ENCODE peak calls at places on chromosomes 5 and 9, in eight cellular contexts. X, J, G, R, Q, F, C and V are unnamed samples.

GRCh38 chr9:26462213-26462612 is 430.4 kb downstream of the CAAP1 start:
- DNase-seq in R (no peak), G (no peak), X (no peak), J (no peak), Q (no peak), F (peak), C (no peak), V (no peak)

GRCh38 chr9:133693703-133694529 is 44.2 kb downstream of the SARDH start:
- DNase-seq in X (peak), G (no peak), C (no peak), Q (no peak), J (no peak), R (no peak), F (no peak), V (no peak)

GRCh38 chr5:151110992-151111391 is 30.2 kb upstream of the TNIP1 start:
- DNase-seq in X (no peak), Q (no peak), R (no peak), G (no peak), J (no peak), C (no peak), F (no peak), V (no peak)

GRCh38 chr5:103867857-103868598 is 305.4 kb upstream of the NUDT12 start:
- DNase-seq in G (no peak), R (peak), J (no peak), X (no peak), F (no peak), C (no peak), Q (no peak), V (no peak)

GRCh38 chr9:125296843-125297372 is 35.3 kb downstream of the GAPVD1 start:
- DNase-seq in G (no peak), F (no peak), Q (no peak), J (peak), X (no peak), C (no peak), R (no peak), V (no peak)

GRCh38 chr5:150765019-150765788 is 6.4 kb upstream of the DCTN4 start:
- DNase-seq in C (no peak), X (no peak), F (no peak), G (no peak), J (no peak), Q (no peak), R (no peak), V (no peak)

GRCh38 chr5:180670586-180671359 is 21.4 kb upstream of the FLT4 start:
- DNase-seq in R (peak), C (no peak), G (peak), Q (no peak), X (peak), F (peak), J (peak), V (no peak)

GRCh38 chr5:168578006-168578405 is 1.2 kb downstream of the PANK3 start:
- DNase-seq in X (no peak), C (no peak), J (peak), R (no peak), F (no peak), Q (no peak), G (no peak), V (no peak)

GRCh38 chr9:114347675-114348074 is 18.0 kb downstream of the ORM2 start:
- DNase-seq in F (no peak), Q (no peak), G (no peak), X (peak), C (no peak), R (no peak), J (no peak), V (no peak)

GRCh38 chr5:161847896-161848510 is at the start of gene GABRA1:
- DNase-seq in Q (no peak), R (peak), F (peak), J (no peak), G (peak), C (no peak), X (peak), V (no peak)

GRCh38 chr5:7886849-7887460 is 18.0 kb downstream of the MTRR start:
- DNase-seq in X (no peak), F (peak), C (no peak), Q (no peak), R (no peak), G (no peak), J (peak), V (no peak)

GRCh38 chr5:161085081-161085480 is 233.1 kb upstream of the ATP10B start:
- DNase-seq in G (no peak), R (no peak), X (no peak), C (no peak), Q (no peak), J (no peak), F (no peak), V (no peak)

GRCh38 chr5:40405230-40405629 is 274.5 kb upstream of the PTGER4 start:
- DNase-seq in F (no peak), X (no peak), C (no peak), Q (no peak), R (no peak), J (peak), G (no peak), V (no peak)

GRCh38 chr5:149916317-149917072 is 28.1 kb downstream of the PDE6A start:
- DNase-seq in C (no peak), F (no peak), X (no peak), Q (no peak), R (no peak), G (no peak), J (peak), V (no peak)

GRCh38 chr5:14675865-14676300 is 11.4 kb downstream of the OTULIN start:
- DNase-seq in G (no peak), Q (no peak), F (no peak), X (no peak), R (no peak), J (peak), C (no peak), V (no peak)

GRCh38 chr5:60487885-60488425 is 212.0 kb downstream of the DEPDC1B start:
- DNase-seq in Q (no peak), R (peak), J (peak), G (no peak), F (no peak), X (no peak), C (no peak), V (no peak)

GRCh38 chr5:9269024-9269423 is 276.9 kb downstream of the SEMA5A start:
- DNase-seq in G (no peak), J (no peak), F (no peak), C (no peak), R (no peak), X (no peak), Q (no peak), V (no peak)

GRCh38 chr9:133687856-133688761 is 50.0 kb downstream of the SARDH start:
- DNase-seq in G (no peak), J (no peak), Q (no peak), C (no peak), X (peak), F (no peak), R (no peak), V (no peak)

GRCh38 chr9:103798620-103799019 is 295.5 kb upstream of the SMC2 start:
- DNase-seq in Q (no peak), F (no peak), J (peak), G (no peak), R (no peak), X (no peak), C (no peak), V (no peak)

GRCh38 chr9:6904366-6904765 is 146.6 kb downstream of the KDM4C start:
- DNase-seq in G (no peak), C (no peak), R (no peak), J (no peak), X (no peak), Q (no peak), F (no peak), V (no peak)

GRCh38 chr5:140672455-140673186 is 755 bp downstream of the DND1 start:
- DNase-seq in C (no peak), F (peak), X (peak), J (peak), R (peak), G (no peak), Q (no peak), V (no peak)

GRCh38 chr9:20238921-20239320 is 383.4 kb downstream of the MLLT3 start:
- DNase-seq in C (no peak), J (peak), F (no peak), R (no peak), G (no peak), X (no peak), Q (no peak), V (no peak)

GRCh38 chr5:145680169-145680568 is 155.0 kb downstream of the PRELID2 start:
- DNase-seq in C (no peak), G (no peak), Q (no peak), J (peak), R (no peak), X (no peak), F (peak), V (no peak)

GRCh38 chr5:5356765-5357164 is 65.7 kb upstream of the ICE1 start:
- DNase-seq in G (no peak), Q (no peak), X (no peak), C (no peak), F (no peak), J (no peak), R (no peak), V (no peak)

GRCh38 chr5:146588806-146589355 is 72.9 kb upstream of the GPR151 start:
- DNase-seq in J (no peak), R (no peak), X (no peak), Q (no peak), F (no peak), G (no peak), C (no peak), V (no peak)

GRCh38 chr5:149044453-149045117 is 18.3 kb downstream of the SH3TC2 start:
- DNase-seq in J (no peak), X (no peak), F (no peak), R (no peak), G (no peak), C (no peak), Q (no peak), V (no peak)

GRCh38 chr9:129012893-129013448 is 15.2 kb downstream of the SH3GLB2 start:
- DNase-seq in X (no peak), G (no peak), Q (no peak), C (no peak), R (no peak), F (no peak), J (no peak), V (no peak)

GRCh38 chr5:72326298-72326649 is 6.1 kb downstream of the PTCD2 start:
- DNase-seq in G (no peak), R (no peak), J (no peak), Q (no peak), F (no peak), C (no peak), X (no peak), V (no peak)

GRCh38 chr5:54610197-54610898 is 92.8 kb downstream of the SNX18 start:
- DNase-seq in X (no peak), C (no peak), Q (no peak), G (no peak), J (peak), R (no peak), F (no peak), V (no peak)

GRCh38 chr9:100714372-100715099 is 136.7 kb downstream of the CAVIN4 start:
- DNase-seq in J (peak), C (peak), F (peak), R (peak), G (peak), Q (no peak), X (peak), V (no peak)

GRCh38 chr5:125913200-125913599 is 510.0 kb upstream of the GRAMD2B start:
- DNase-seq in G (no peak), X (no peak), F (no peak), Q (no peak), R (no peak), C (no peak), J (no peak), V (no peak)

GRCh38 chr9:70257991-70258691 is 637 bp upstream of the SMC5 start:
- DNase-seq in G (peak), R (no peak), X (no peak), F (peak), Q (no peak), C (peak), J (peak), V (no peak)

GRCh38 chr5:61881821-61882220 is 424.2 kb upstream of the KIF2A start:
- DNase-seq in Q (no peak), C (no peak), G (no peak), X (no peak), R (no peak), F (no peak), J (peak), V (no peak)

GRCh38 chr9:108727580-108728056 is 128.2 kb downstream of the ACTL7B start:
- DNase-seq in C (no peak), G (no peak), X (no peak), J (no peak), R (no peak), F (no peak), Q (no peak), V (no peak)

GRCh38 chr5:160315968-160316367 is 3.6 kb upstream of the CCNJL start:
- DNase-seq in Q (no peak), C (no peak), X (no peak), G (no peak), J (peak), R (no peak), F (no peak), V (no peak)

GRCh38 chr9:83334320-83334719 is 203.9 kb downstream of the FRMD3 start:
- DNase-seq in C (peak), X (peak), F (peak), Q (peak), G (peak), R (peak), J (peak), V (peak)

GRCh38 chr9:37983381-37984067 is 79.6 kb upstream of the SLC25A51 start:
- DNase-seq in R (no peak), G (no peak), C (no peak), F (no peak), Q (no peak), X (no peak), J (no peak), V (no peak)

GRCh38 chr9:37986001-37986400 is 82.1 kb upstream of the SLC25A51 start:
- DNase-seq in F (no peak), X (no peak), R (no peak), C (no peak), G (no peak), Q (no peak), J (no peak), V (no peak)

GRCh38 chr9:37986771-37987258 is 82.2 kb downstream of the SHB start:
- DNase-seq in Q (no peak), C (no peak), G (no peak), R (no peak), X (no peak), J (no peak), F (no peak), V (no peak)

GRCh38 chr9:37984278-37984671 is 80.3 kb upstream of the SLC25A51 start:
- DNase-seq in R (no peak), G (no peak), J (no peak), Q (no peak), X (no peak), F (no peak), C (no peak), V (no peak)

DNA sequence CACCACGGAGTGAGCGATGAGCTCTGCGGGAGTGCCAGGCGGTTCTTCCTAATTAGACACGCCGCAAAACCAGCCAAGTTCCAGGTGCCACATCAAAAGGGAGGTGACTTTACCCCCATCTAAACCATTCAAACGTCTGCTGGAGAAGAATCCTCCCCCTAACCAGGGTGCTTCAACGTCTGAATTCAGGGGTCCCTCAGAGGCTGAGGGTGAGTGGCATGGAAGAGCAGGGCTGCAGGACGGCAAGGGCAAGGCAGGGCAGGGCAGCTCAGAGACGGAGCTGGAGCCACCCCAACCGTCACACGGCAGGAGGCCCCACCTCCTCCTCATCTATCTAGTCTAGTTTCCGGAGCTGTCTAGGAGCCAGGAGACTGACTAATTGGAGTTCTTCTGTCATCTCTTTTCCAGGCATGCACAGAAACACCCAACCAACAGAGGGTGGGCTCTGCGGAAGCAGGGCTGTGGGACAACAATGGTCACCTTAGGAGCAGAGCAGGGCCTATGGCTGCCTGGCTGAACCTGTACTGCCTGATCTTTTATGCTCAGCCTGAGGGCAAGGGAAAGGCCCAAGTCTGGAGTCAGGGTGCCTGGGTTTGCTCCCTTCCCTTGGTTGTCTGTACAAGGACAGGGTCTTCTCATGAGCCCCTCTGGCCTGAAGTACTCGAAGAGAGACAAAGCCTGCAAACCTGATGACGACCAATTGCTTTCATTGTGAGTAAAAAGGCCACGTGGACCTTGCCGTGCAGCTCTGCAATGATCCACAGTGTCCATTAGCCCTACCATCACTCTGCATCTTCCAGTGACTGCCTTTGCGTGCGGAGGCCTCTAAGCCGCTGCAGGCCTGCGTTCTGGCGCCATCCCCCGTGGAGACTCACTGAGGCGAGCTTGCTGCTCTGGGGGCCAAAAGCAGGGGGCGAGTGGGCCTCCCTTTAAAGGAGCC is 81.0 kb upstream of the SLC25A51 start:
- DNase-seq in C (peak), X (no peak), Q (no peak), R (peak), F (no peak), J (peak), G (no peak), V (no peak)
- TF ChIP-seq CTCF in C (no peak), X (no peak), Q (no peak), R (peak), F (no peak), J (peak), G (no peak), V (no peak)

GRCh38 chr5:116502616-116503015 is 72.0 kb downstream of the SEMA6A start:
- DNase-seq in X (no peak), Q (no peak), F (no peak), R (peak), G (no peak), J (peak), C (peak), V (no peak)
- TF ChIP-seq CTCF in X (no peak), Q (no peak), F (no peak), R (peak), G (no peak), J (no peak), C (no peak), V (no peak)

GRCh38 chr5:115549154-115549553 is 4.6 kb upstream of the FEM1C start:
- DNase-seq in C (no peak), J (peak), X (no peak), F (peak), Q (no peak), G (no peak), R (no peak), V (no peak)
- TF ChIP-seq CTCF in C (no peak), J (peak), X (no peak), F (peak), Q (no peak), G (peak), R (peak), V (no peak)

GRCh38 chr5:162956570-162956969 is 480.8 kb upstream of the CCNG1 start:
- DNase-seq in X (no peak), J (no peak), C (no peak), G (no peak), R (no peak), F (peak), Q (no peak), V (no peak)
- TF ChIP-seq CTCF in X (no peak), J (no peak), C (no peak), G (peak), R (no peak), F (peak), Q (no peak), V (no peak)

GRCh38 chr5:69046375-69046957 is 47.3 kb upstream of the SLC30A5 start:
- DNase-seq in Q (no peak), G (no peak), J (no peak), X (no peak), C (no peak), R (no peak), F (no peak), V (no peak)

GRCh38 chr5:69050214-69050613 is 43.6 kb upstream of the SLC30A5 start:
- DNase-seq in X (no peak), C (no peak), R (no peak), G (no peak), Q (no peak), J (no peak), F (no peak), V (no peak)

GRCh38 chr5:69049796-69050195 is 44.0 kb upstream of the SLC30A5 start:
- DNase-seq in G (no peak), Q (no peak), R (no peak), J (no peak), C (no peak), F (no peak), X (no peak), V (no peak)

GRCh38 chr5:69049151-69049550 is 44.7 kb upstream of the SLC30A5 start:
- DNase-seq in J (no peak), Q (no peak), F (no peak), C (no peak), G (no peak), X (no peak), R (no peak), V (no peak)

GRCh38 chr5:69048233-69048632 is 45.6 kb upstream of the SLC30A5 start:
- DNase-seq in F (peak), C (no peak), J (no peak), R (peak), G (no peak), Q (no peak), X (no peak), V (no peak)
- TF ChIP-seq CTCF in F (peak), C (no peak), J (peak), R (peak), G (peak), Q (no peak), X (no peak), V (no peak)

DNA sequence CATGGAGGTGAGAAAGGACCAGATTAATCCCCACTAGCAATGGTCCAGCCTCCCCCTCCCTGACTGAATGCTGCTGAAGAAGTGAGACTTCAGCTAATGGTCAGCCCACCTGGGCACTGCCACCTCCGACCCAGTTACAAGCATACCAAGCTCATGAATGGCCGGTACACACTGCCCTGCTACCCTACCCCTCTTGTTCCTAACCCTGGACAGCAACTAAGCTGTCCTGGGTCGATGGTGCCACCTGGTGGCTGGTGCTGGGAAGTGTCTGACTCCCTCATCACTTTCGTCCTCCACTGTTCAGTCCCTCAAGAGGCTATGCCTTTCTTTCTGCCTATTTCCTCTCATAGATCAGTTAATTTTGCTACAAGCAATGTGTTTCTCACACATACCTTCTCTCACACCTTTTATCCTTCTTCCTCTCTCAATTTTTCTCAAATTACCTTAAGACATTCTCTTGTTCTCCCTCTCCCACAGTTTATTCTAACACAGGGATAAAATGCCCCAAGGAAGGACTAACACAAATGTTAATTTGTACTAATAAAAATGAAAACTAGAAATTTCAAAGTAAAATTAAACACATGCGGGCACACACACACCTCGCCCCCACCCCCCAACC is 42.4 kb downstream of the PAX5 start:
- DNase-seq in C (no peak), G (peak), Q (no peak), X (peak), R (peak), F (peak), J (peak), V (no peak)
- TF ChIP-seq CTCF in C (peak), G (peak), Q (no peak), X (peak), R (peak), F (peak), J (peak), V (peak)